ENCODE peak calls at places on chromosomes 6 and 20, in eight cellular contexts. One of them, this sample, is unnamed.

GRCh38 chr6:29005183-29005885 is at the start of gene ZNF311:
- DNase-seq in stimulated activated CD4-positive, alpha-beta T cell treated with anti-CD3 and anti-CD28 coated beads, TNF-alpha, amount 100 ng/mL, for 1 hour: no peak
- DNase-seq in activated T-helper 1 cell treated with anti-CD3 and anti-CD28 coated beads, Interleukin-2, amount 50 U/mL, for 16 hours: no peak
- DNase-seq in A549: peak
- DNase-seq in small intestine: peak
- DNase-seq in RWPE1: peak
- DNase-seq in NCI-H345: no peak
- DNase-seq in KBM-7: no peak
- DNase-seq in this sample: peak

GRCh38 chr6:72626126-72626525 is 4.3 kb downstream of the KCNQ5 start:
- DNase-seq in RWPE1: no peak
- DNase-seq in KBM-7: no peak
- DNase-seq in small intestine: no peak
- DNase-seq in activated T-helper 1 cell treated with anti-CD3 and anti-CD28 coated beads, Interleukin-2, amount 50 U/mL, for 16 hours: no peak
- DNase-seq in stimulated activated CD4-positive, alpha-beta T cell treated with anti-CD3 and anti-CD28 coated beads, TNF-alpha, amount 100 ng/mL, for 1 hour: no peak
- DNase-seq in NCI-H345: no peak
- DNase-seq in A549: no peak
- DNase-seq in this sample: no peak

GRCh38 chr6:156988276-156989158 is 211.3 kb downstream of the ARID1B start:
- DNase-seq in activated T-helper 1 cell treated with anti-CD3 and anti-CD28 coated beads, Interleukin-2, amount 50 U/mL, for 16 hours: no peak
- DNase-seq in KBM-7: peak
- DNase-seq in small intestine: peak
- DNase-seq in A549: no peak
- DNase-seq in RWPE1: no peak
- DNase-seq in stimulated activated CD4-positive, alpha-beta T cell treated with anti-CD3 and anti-CD28 coated beads, TNF-alpha, amount 100 ng/mL, for 1 hour: no peak
- DNase-seq in NCI-H345: no peak
- DNase-seq in this sample: peak

GRCh38 chr6:159043986-159044385 is 805 bp downstream of the TAGAP start:
- DNase-seq in KBM-7: peak
- DNase-seq in RWPE1: no peak
- DNase-seq in small intestine: no peak
- DNase-seq in NCI-H345: no peak
- DNase-seq in stimulated activated CD4-positive, alpha-beta T cell treated with anti-CD3 and anti-CD28 coated beads, TNF-alpha, amount 100 ng/mL, for 1 hour: no peak
- DNase-seq in A549: no peak
- DNase-seq in activated T-helper 1 cell treated with anti-CD3 and anti-CD28 coated beads, Interleukin-2, amount 50 U/mL, for 16 hours: no peak
- DNase-seq in this sample: no peak

GRCh38 chr6:139919107-139920026 is 544.9 kb upstream of the CITED2 start:
- DNase-seq in KBM-7: peak
- DNase-seq in NCI-H345: no peak
- DNase-seq in A549: no peak
- DNase-seq in small intestine: no peak
- DNase-seq in stimulated activated CD4-positive, alpha-beta T cell treated with anti-CD3 and anti-CD28 coated beads, TNF-alpha, amount 100 ng/mL, for 1 hour: no peak
- DNase-seq in RWPE1: no peak
- DNase-seq in activated T-helper 1 cell treated with anti-CD3 and anti-CD28 coated beads, Interleukin-2, amount 50 U/mL, for 16 hours: no peak
- DNase-seq in this sample: no peak

GRCh38 chr6:123841067-123841896 is 37.6 kb downstream of the NKAIN2 start:
- DNase-seq in stimulated activated CD4-positive, alpha-beta T cell treated with anti-CD3 and anti-CD28 coated beads, TNF-alpha, amount 100 ng/mL, for 1 hour: no peak
- DNase-seq in activated T-helper 1 cell treated with anti-CD3 and anti-CD28 coated beads, Interleukin-2, amount 50 U/mL, for 16 hours: no peak
- DNase-seq in NCI-H345: peak
- DNase-seq in KBM-7: no peak
- DNase-seq in RWPE1: no peak
- DNase-seq in small intestine: no peak
- DNase-seq in A549: no peak
- DNase-seq in this sample: no peak

GRCh38 chr6:135006386-135006914 is 48.2 kb downstream of the HBS1L start:
- DNase-seq in A549: no peak
- DNase-seq in RWPE1: no peak
- DNase-seq in stimulated activated CD4-positive, alpha-beta T cell treated with anti-CD3 and anti-CD28 coated beads, TNF-alpha, amount 100 ng/mL, for 1 hour: no peak
- DNase-seq in activated T-helper 1 cell treated with anti-CD3 and anti-CD28 coated beads, Interleukin-2, amount 50 U/mL, for 16 hours: no peak
- DNase-seq in NCI-H345: no peak
- DNase-seq in small intestine: no peak
- DNase-seq in KBM-7: no peak
- DNase-seq in this sample: no peak

GRCh38 chr6:53112404-53112803 is 36.2 kb downstream of the GCM1 start:
- DNase-seq in NCI-H345: peak
- DNase-seq in small intestine: peak
- DNase-seq in activated T-helper 1 cell treated with anti-CD3 and anti-CD28 coated beads, Interleukin-2, amount 50 U/mL, for 16 hours: no peak
- DNase-seq in RWPE1: peak
- DNase-seq in stimulated activated CD4-positive, alpha-beta T cell treated with anti-CD3 and anti-CD28 coated beads, TNF-alpha, amount 100 ng/mL, for 1 hour: no peak
- DNase-seq in KBM-7: no peak
- DNase-seq in A549: no peak
- DNase-seq in this sample: peak

GRCh38 chr20:4555188-4555893 is 166.4 kb upstream of the PRND start:
- DNase-seq in stimulated activated CD4-positive, alpha-beta T cell treated with anti-CD3 and anti-CD28 coated beads, TNF-alpha, amount 100 ng/mL, for 1 hour: no peak
- DNase-seq in KBM-7: no peak
- DNase-seq in A549: peak
- DNase-seq in NCI-H345: no peak
- DNase-seq in small intestine: peak
- DNase-seq in RWPE1: peak
- DNase-seq in activated T-helper 1 cell treated with anti-CD3 and anti-CD28 coated beads, Interleukin-2, amount 50 U/mL, for 16 hours: no peak
- DNase-seq in this sample: no peak

GRCh38 chr6:31730631-31731086 is 1.6 kb upstream of the DDAH2 start:
- DNase-seq in activated T-helper 1 cell treated with anti-CD3 and anti-CD28 coated beads, Interleukin-2, amount 50 U/mL, for 16 hours: no peak
- DNase-seq in NCI-H345: no peak
- DNase-seq in RWPE1: no peak
- DNase-seq in stimulated activated CD4-positive, alpha-beta T cell treated with anti-CD3 and anti-CD28 coated beads, TNF-alpha, amount 100 ng/mL, for 1 hour: no peak
- DNase-seq in small intestine: no peak
- DNase-seq in KBM-7: no peak
- DNase-seq in A549: no peak
- DNase-seq in this sample: no peak

GRCh38 chr6:41039060-41039998 is at the start of gene UNC5CL:
- DNase-seq in NCI-H345: peak
- DNase-seq in stimulated activated CD4-positive, alpha-beta T cell treated with anti-CD3 and anti-CD28 coated beads, TNF-alpha, amount 100 ng/mL, for 1 hour: no peak
- DNase-seq in activated T-helper 1 cell treated with anti-CD3 and anti-CD28 coated beads, Interleukin-2, amount 50 U/mL, for 16 hours: no peak
- DNase-seq in KBM-7: peak
- DNase-seq in small intestine: peak
- DNase-seq in RWPE1: peak
- DNase-seq in A549: peak
- DNase-seq in this sample: peak

GRCh38 chr6:69865126-69865525 is 1.2 kb upstream of the COL19A1 start:
- DNase-seq in activated T-helper 1 cell treated with anti-CD3 and anti-CD28 coated beads, Interleukin-2, amount 50 U/mL, for 16 hours: no peak
- DNase-seq in small intestine: no peak
- DNase-seq in NCI-H345: no peak
- DNase-seq in stimulated activated CD4-positive, alpha-beta T cell treated with anti-CD3 and anti-CD28 coated beads, TNF-alpha, amount 100 ng/mL, for 1 hour: no peak
- DNase-seq in A549: no peak
- DNase-seq in KBM-7: no peak
- DNase-seq in RWPE1: peak
- DNase-seq in this sample: no peak

GRCh38 chr20:34579936-34580587 is 21.5 kb downstream of the MAP1LC3A start:
- DNase-seq in KBM-7: no peak
- DNase-seq in RWPE1: no peak
- DNase-seq in A549: no peak
- DNase-seq in NCI-H345: no peak
- DNase-seq in activated T-helper 1 cell treated with anti-CD3 and anti-CD28 coated beads, Interleukin-2, amount 50 U/mL, for 16 hours: no peak
- DNase-seq in stimulated activated CD4-positive, alpha-beta T cell treated with anti-CD3 and anti-CD28 coated beads, TNF-alpha, amount 100 ng/mL, for 1 hour: no peak
- DNase-seq in small intestine: peak
- DNase-seq in this sample: peak

GRCh38 chr20:25160457-25160856 is 35.1 kb upstream of the ENTPD6 start:
- DNase-seq in NCI-H345: no peak
- DNase-seq in KBM-7: no peak
- DNase-seq in RWPE1: no peak
- DNase-seq in small intestine: no peak
- DNase-seq in A549: no peak
- DNase-seq in stimulated activated CD4-positive, alpha-beta T cell treated with anti-CD3 and anti-CD28 coated beads, TNF-alpha, amount 100 ng/mL, for 1 hour: no peak
- DNase-seq in activated T-helper 1 cell treated with anti-CD3 and anti-CD28 coated beads, Interleukin-2, amount 50 U/mL, for 16 hours: no peak
- DNase-seq in this sample: no peak

GRCh38 chr20:15604406-15604805 is 968.8 kb downstream of the KIF16B start:
- DNase-seq in A549: no peak
- DNase-seq in RWPE1: no peak
- DNase-seq in KBM-7: no peak
- DNase-seq in stimulated activated CD4-positive, alpha-beta T cell treated with anti-CD3 and anti-CD28 coated beads, TNF-alpha, amount 100 ng/mL, for 1 hour: no peak
- DNase-seq in small intestine: no peak
- DNase-seq in activated T-helper 1 cell treated with anti-CD3 and anti-CD28 coated beads, Interleukin-2, amount 50 U/mL, for 16 hours: no peak
- DNase-seq in NCI-H345: no peak
- DNase-seq in this sample: no peak

GRCh38 chr20:24668384-24668702 is 198.9 kb downstream of the SYNDIG1 start:
- DNase-seq in RWPE1: no peak
- DNase-seq in KBM-7: no peak
- DNase-seq in activated T-helper 1 cell treated with anti-CD3 and anti-CD28 coated beads, Interleukin-2, amount 50 U/mL, for 16 hours: no peak
- DNase-seq in NCI-H345: no peak
- DNase-seq in small intestine: no peak
- DNase-seq in stimulated activated CD4-positive, alpha-beta T cell treated with anti-CD3 and anti-CD28 coated beads, TNF-alpha, amount 100 ng/mL, for 1 hour: no peak
- DNase-seq in A549: no peak
- DNase-seq in this sample: no peak

GRCh38 chr6:31814677-31815024 is 432 bp downstream of the HSPA1L start:
- DNase-seq in NCI-H345: peak
- DNase-seq in RWPE1: peak
- DNase-seq in activated T-helper 1 cell treated with anti-CD3 and anti-CD28 coated beads, Interleukin-2, amount 50 U/mL, for 16 hours: peak
- DNase-seq in stimulated activated CD4-positive, alpha-beta T cell treated with anti-CD3 and anti-CD28 coated beads, TNF-alpha, amount 100 ng/mL, for 1 hour: no peak
- DNase-seq in A549: peak
- DNase-seq in small intestine: peak
- DNase-seq in KBM-7: peak
- DNase-seq in this sample: no peak

GRCh38 chr6:34237722-34238506 is 1.2 kb downstream of the HMGA1 start:
- DNase-seq in KBM-7: peak
- DNase-seq in small intestine: peak
- DNase-seq in A549: peak
- DNase-seq in NCI-H345: peak
- DNase-seq in stimulated activated CD4-positive, alpha-beta T cell treated with anti-CD3 and anti-CD28 coated beads, TNF-alpha, amount 100 ng/mL, for 1 hour: no peak
- DNase-seq in RWPE1: no peak
- DNase-seq in activated T-helper 1 cell treated with anti-CD3 and anti-CD28 coated beads, Interleukin-2, amount 50 U/mL, for 16 hours: peak
- DNase-seq in this sample: peak

GRCh38 chr20:23235173-23236027 is 115.2 kb upstream of the NXT1 start:
- DNase-seq in small intestine: peak
- DNase-seq in stimulated activated CD4-positive, alpha-beta T cell treated with anti-CD3 and anti-CD28 coated beads, TNF-alpha, amount 100 ng/mL, for 1 hour: no peak
- DNase-seq in RWPE1: peak
- DNase-seq in KBM-7: peak
- DNase-seq in activated T-helper 1 cell treated with anti-CD3 and anti-CD28 coated beads, Interleukin-2, amount 50 U/mL, for 16 hours: no peak
- DNase-seq in A549: peak
- DNase-seq in NCI-H345: peak
- DNase-seq in this sample: peak

GRCh38 chr6:37451411-37452273 is 18.6 kb downstream of the CMTR1 start:
- DNase-seq in RWPE1: no peak
- DNase-seq in activated T-helper 1 cell treated with anti-CD3 and anti-CD28 coated beads, Interleukin-2, amount 50 U/mL, for 16 hours: no peak
- DNase-seq in small intestine: no peak
- DNase-seq in NCI-H345: no peak
- DNase-seq in KBM-7: no peak
- DNase-seq in stimulated activated CD4-positive, alpha-beta T cell treated with anti-CD3 and anti-CD28 coated beads, TNF-alpha, amount 100 ng/mL, for 1 hour: no peak
- DNase-seq in A549: no peak
- DNase-seq in this sample: no peak

GRCh38 chr20:41171736-41172295 is 34.5 kb downstream of the PLCG1 start:
- DNase-seq in KBM-7: no peak
- DNase-seq in activated T-helper 1 cell treated with anti-CD3 and anti-CD28 coated beads, Interleukin-2, amount 50 U/mL, for 16 hours: no peak
- DNase-seq in stimulated activated CD4-positive, alpha-beta T cell treated with anti-CD3 and anti-CD28 coated beads, TNF-alpha, amount 100 ng/mL, for 1 hour: no peak
- DNase-seq in RWPE1: no peak
- DNase-seq in A549: no peak
- DNase-seq in small intestine: no peak
- DNase-seq in NCI-H345: no peak
- DNase-seq in this sample: no peak

GRCh38 chr6:8947900-8948299 is 512.6 kb upstream of the SLC35B3 start:
- DNase-seq in NCI-H345: no peak
- DNase-seq in A549: no peak
- DNase-seq in stimulated activated CD4-positive, alpha-beta T cell treated with anti-CD3 and anti-CD28 coated beads, TNF-alpha, amount 100 ng/mL, for 1 hour: no peak
- DNase-seq in activated T-helper 1 cell treated with anti-CD3 and anti-CD28 coated beads, Interleukin-2, amount 50 U/mL, for 16 hours: no peak
- DNase-seq in KBM-7: no peak
- DNase-seq in RWPE1: no peak
- DNase-seq in small intestine: no peak
- DNase-seq in this sample: no peak

GRCh38 chr6:104357928-104358327 is 501.8 kb downstream of the HACE1 start:
- DNase-seq in small intestine: no peak
- DNase-seq in A549: no peak
- DNase-seq in stimulated activated CD4-positive, alpha-beta T cell treated with anti-CD3 and anti-CD28 coated beads, TNF-alpha, amount 100 ng/mL, for 1 hour: no peak
- DNase-seq in activated T-helper 1 cell treated with anti-CD3 and anti-CD28 coated beads, Interleukin-2, amount 50 U/mL, for 16 hours: no peak
- DNase-seq in KBM-7: no peak
- DNase-seq in NCI-H345: peak
- DNase-seq in RWPE1: no peak
- DNase-seq in this sample: no peak

GRCh38 chr6:130967502-130968469 is 95.3 kb downstream of the EPB41L2 start:
- DNase-seq in stimulated activated CD4-positive, alpha-beta T cell treated with anti-CD3 and anti-CD28 coated beads, TNF-alpha, amount 100 ng/mL, for 1 hour: no peak
- DNase-seq in RWPE1: no peak
- DNase-seq in NCI-H345: no peak
- DNase-seq in KBM-7: no peak
- DNase-seq in A549: no peak
- DNase-seq in activated T-helper 1 cell treated with anti-CD3 and anti-CD28 coated beads, Interleukin-2, amount 50 U/mL, for 16 hours: no peak
- DNase-seq in small intestine: no peak
- DNase-seq in this sample: no peak

GRCh38 chr20:32972181-32973076 is 31.8 kb downstream of the SUN5 start:
- DNase-seq in stimulated activated CD4-positive, alpha-beta T cell treated with anti-CD3 and anti-CD28 coated beads, TNF-alpha, amount 100 ng/mL, for 1 hour: peak
- DNase-seq in KBM-7: peak
- DNase-seq in activated T-helper 1 cell treated with anti-CD3 and anti-CD28 coated beads, Interleukin-2, amount 50 U/mL, for 16 hours: peak
- DNase-seq in NCI-H345: no peak
- DNase-seq in RWPE1: no peak
- DNase-seq in small intestine: peak
- DNase-seq in A549: no peak
- DNase-seq in this sample: peak

GRCh38 chr20:33499347-33499746 is 9.5 kb downstream of the CBFA2T2 start:
- DNase-seq in KBM-7: no peak
- DNase-seq in activated T-helper 1 cell treated with anti-CD3 and anti-CD28 coated beads, Interleukin-2, amount 50 U/mL, for 16 hours: no peak
- DNase-seq in A549: no peak
- DNase-seq in small intestine: no peak
- DNase-seq in NCI-H345: no peak
- DNase-seq in stimulated activated CD4-positive, alpha-beta T cell treated with anti-CD3 and anti-CD28 coated beads, TNF-alpha, amount 100 ng/mL, for 1 hour: no peak
- DNase-seq in RWPE1: no peak
- DNase-seq in this sample: no peak

GRCh38 chr20:62696431-62696957 is 12.1 kb upstream of the NTSR1 start:
- DNase-seq in RWPE1: no peak
- DNase-seq in A549: no peak
- DNase-seq in stimulated activated CD4-positive, alpha-beta T cell treated with anti-CD3 and anti-CD28 coated beads, TNF-alpha, amount 100 ng/mL, for 1 hour: no peak
- DNase-seq in small intestine: no peak
- DNase-seq in activated T-helper 1 cell treated with anti-CD3 and anti-CD28 coated beads, Interleukin-2, amount 50 U/mL, for 16 hours: no peak
- DNase-seq in NCI-H345: peak
- DNase-seq in KBM-7: no peak
- DNase-seq in this sample: no peak

GRCh38 chr6:138824482-138825134 is 28.7 kb downstream of the ECT2L start:
- DNase-seq in stimulated activated CD4-positive, alpha-beta T cell treated with anti-CD3 and anti-CD28 coated beads, TNF-alpha, amount 100 ng/mL, for 1 hour: no peak
- DNase-seq in KBM-7: peak
- DNase-seq in activated T-helper 1 cell treated with anti-CD3 and anti-CD28 coated beads, Interleukin-2, amount 50 U/mL, for 16 hours: no peak
- DNase-seq in NCI-H345: no peak
- DNase-seq in RWPE1: no peak
- DNase-seq in A549: no peak
- DNase-seq in small intestine: no peak
- DNase-seq in this sample: no peak

GRCh38 chr6:69861986-69862385 is 4.4 kb upstream of the COL19A1 start:
- DNase-seq in small intestine: no peak
- DNase-seq in activated T-helper 1 cell treated with anti-CD3 and anti-CD28 coated beads, Interleukin-2, amount 50 U/mL, for 16 hours: no peak
- DNase-seq in NCI-H345: no peak
- DNase-seq in KBM-7: no peak
- DNase-seq in stimulated activated CD4-positive, alpha-beta T cell treated with anti-CD3 and anti-CD28 coated beads, TNF-alpha, amount 100 ng/mL, for 1 hour: no peak
- DNase-seq in RWPE1: no peak
- DNase-seq in A549: no peak
- DNase-seq in this sample: no peak

GRCh38 chr6:8958894-8959511 is 523.7 kb upstream of the SLC35B3 start:
- DNase-seq in NCI-H345: no peak
- DNase-seq in small intestine: no peak
- DNase-seq in KBM-7: no peak
- DNase-seq in stimulated activated CD4-positive, alpha-beta T cell treated with anti-CD3 and anti-CD28 coated beads, TNF-alpha, amount 100 ng/mL, for 1 hour: no peak
- DNase-seq in activated T-helper 1 cell treated with anti-CD3 and anti-CD28 coated beads, Interleukin-2, amount 50 U/mL, for 16 hours: no peak
- DNase-seq in RWPE1: no peak
- DNase-seq in A549: no peak
- DNase-seq in this sample: peak

GRCh38 chr6:135212020-135212806 is 31.1 kb downstream of the MYB start:
- DNase-seq in activated T-helper 1 cell treated with anti-CD3 and anti-CD28 coated beads, Interleukin-2, amount 50 U/mL, for 16 hours: no peak
- DNase-seq in small intestine: peak
- DNase-seq in RWPE1: peak
- DNase-seq in A549: no peak
- DNase-seq in stimulated activated CD4-positive, alpha-beta T cell treated with anti-CD3 and anti-CD28 coated beads, TNF-alpha, amount 100 ng/mL, for 1 hour: no peak
- DNase-seq in NCI-H345: no peak
- DNase-seq in KBM-7: peak
- DNase-seq in this sample: no peak